ENCODE peak calls at places on chromosome 12, in five cellular contexts. E is naive thymus-derived CD4-positive, alpha-beta T cell; X is HCT116; L is psoas muscle; V is fibroblast of lung. M is an unnamed sample.

GRCh38 chr12:19712041-19712440 is 272.7 kb downstream of the AEBP2 start:
- DNase-seq in E (no peak), X (peak; percentile 33), L (no peak), V (peak; percentile 88), M (no peak)

GRCh38 chr12:94092516-94093241 is 55.7 kb upstream of the PLXNC1 start:
- DNase-seq in E (no peak), X (no peak), L (peak; percentile 57), V (peak; percentile 42), M (no peak)

GRCh38 chr12:82896979-82897378 is 210.3 kb downstream of the TMTC2 start:
- DNase-seq in E (no peak), X (peak; percentile 8), L (no peak), V (no peak), M (no peak)

GRCh38 chr12:42962384-42962783 is 372.8 kb upstream of the PRICKLE1 start:
- DNase-seq in E (no peak), X (no peak), L (no peak), V (no peak), M (no peak)

GRCh38 chr12:109875572-109876131 is 4.7 kb downstream of the GLTP start:
- DNase-seq in E (no peak), X (no peak), L (no peak), V (no peak), M (no peak)

GRCh38 chr12:4046150-4046845 is 173.1 kb upstream of the PARP11 start:
- DNase-seq in E (no peak), X (no peak), L (no peak), V (no peak), M (no peak)

GRCh38 chr12:25689996-25690501 is 137.0 kb upstream of the LMNTD1 start:
- DNase-seq in E (no peak), X (no peak), L (no peak), V (no peak), M (no peak)

GRCh38 chr12:123905319-123905925 is 67.2 kb downstream of the CCDC92 start:
- DNase-seq in E (peak; percentile 68), X (peak; percentile 51), L (no peak), V (peak; percentile 86), M (peak; percentile 48)

GRCh38 chr12:117850048-117850447 is 118.7 kb downstream of the KSR2 start:
- DNase-seq in E (no peak), X (peak; percentile 44), L (no peak), V (peak; percentile 40), M (no peak)

DNA sequence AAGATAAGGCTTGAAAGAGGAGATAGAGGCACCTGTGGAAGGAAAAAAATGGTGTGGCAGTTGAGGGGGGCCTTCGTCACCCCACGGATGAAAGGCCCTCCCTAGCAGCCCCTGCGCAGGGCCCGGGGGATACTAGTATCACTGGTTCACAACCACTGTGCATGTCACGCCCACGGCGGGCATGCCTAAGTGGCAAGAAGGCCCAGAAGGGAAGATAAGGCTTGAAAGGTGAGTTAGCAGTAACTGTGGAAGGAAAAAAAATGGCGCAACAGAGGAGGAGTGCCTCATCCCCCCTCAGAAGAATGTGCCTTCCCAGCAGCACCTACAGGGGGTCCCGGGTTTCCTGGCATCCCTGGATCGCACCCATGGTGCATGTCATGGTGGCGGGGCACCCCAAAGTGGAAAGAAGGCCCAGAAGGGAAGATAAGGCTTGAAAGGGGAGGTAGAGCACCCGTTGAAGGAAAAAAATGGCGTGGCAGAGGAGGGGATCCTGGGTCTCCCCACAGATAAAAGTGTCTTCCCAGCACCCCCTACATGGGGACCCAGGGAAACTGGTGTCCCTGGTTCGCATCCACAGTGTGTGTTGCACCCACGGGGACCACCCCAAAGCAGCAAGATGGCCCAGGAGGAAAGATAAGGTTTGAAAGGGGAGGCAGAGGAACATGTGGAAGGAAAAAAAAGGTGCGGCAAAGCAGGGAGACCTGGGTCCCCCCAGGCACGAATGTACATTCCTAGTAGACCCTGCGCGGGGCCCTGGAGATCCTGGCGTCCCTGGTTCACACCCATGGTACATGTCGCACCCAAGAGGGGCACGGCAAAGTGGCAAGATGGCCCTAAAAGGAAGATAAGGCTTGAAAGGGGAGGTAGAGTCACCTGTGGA is 279.2 kb downstream of the ALG10 start:
- DNase-seq in E (no peak), X (no peak), L (peak; percentile 37), V (no peak), M (no peak)
- H3K9me3 ChIP-seq in E (no peaks in the 10 kb centered on the region), X (no peaks in the 10 kb centered on the region), L (no peaks in the 10 kb centered on the region), V (no peaks in the 10 kb centered on the region), M (no peaks in the 10 kb centered on the region)

GRCh38 chr12:87467893-87468292 is 561.3 kb downstream of the C12orf50 start:
- DNase-seq in E (no peak), X (no peak), L (no peak), V (no peak), M (no peak)

GRCh38 chr12:87469295-87469694 is 559.9 kb downstream of the C12orf50 start:
- DNase-seq in E (no peak), X (no peak), L (no peak), V (peak; percentile 9), M (no peak)

GRCh38 chr12:87464565-87464964 is 564.6 kb downstream of the C12orf50 start:
- DNase-seq in E (no peak), X (no peak), L (no peak), V (no peak), M (no peak)
- H3K9me3 ChIP-seq in E (no peaks in the 10 kb centered on the region), X (no peaks in the 10 kb centered on the region), L (no peaks in the 10 kb centered on the region), V (no peaks in the 10 kb centered on the region), M (no peaks in the 10 kb centered on the region)

DNA sequence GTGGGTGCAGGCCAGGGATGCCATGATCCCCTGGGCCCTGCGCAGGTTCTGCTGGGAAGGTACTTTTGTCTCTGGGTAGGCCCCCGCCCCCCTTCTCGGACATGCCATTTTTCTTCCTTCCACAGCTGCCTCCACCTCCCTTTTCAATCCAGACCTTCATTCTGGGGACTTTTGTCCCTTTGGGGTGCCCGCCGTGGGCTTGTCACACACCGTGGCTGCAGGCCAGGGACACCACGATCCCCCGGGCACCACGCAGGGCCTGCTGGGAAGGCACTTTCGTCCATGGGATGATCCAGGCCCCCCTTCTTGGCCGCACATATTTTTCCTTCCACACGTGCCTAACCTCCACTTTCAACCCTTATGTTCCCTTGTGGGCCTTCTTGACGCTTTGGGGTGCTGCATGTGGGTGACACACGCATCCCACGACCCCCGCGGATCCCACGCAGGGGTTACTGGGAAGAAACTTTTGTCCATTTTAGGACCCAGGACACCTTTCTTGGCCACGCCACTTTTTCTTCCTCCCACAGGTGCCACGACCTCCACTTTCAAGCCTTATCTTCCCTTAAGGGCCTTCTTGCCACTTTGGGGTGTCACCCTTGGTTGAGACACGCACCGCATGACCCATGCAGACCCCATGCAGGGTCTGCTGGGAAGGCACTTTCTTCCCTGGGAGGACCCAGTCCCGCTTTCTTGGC is 272.5 kb downstream of the ALG10 start:
- DNase-seq in E (no peak), X (no peak), L (peak; percentile 23), V (no peak), M (peak; percentile 3)
- H3K9me3 ChIP-seq in E (no peaks in the 10 kb centered on the region), X (no peaks in the 10 kb centered on the region), L (no peaks in the 10 kb centered on the region), V (no peaks in the 10 kb centered on the region), M (no peaks in the 10 kb centered on the region)

DNA sequence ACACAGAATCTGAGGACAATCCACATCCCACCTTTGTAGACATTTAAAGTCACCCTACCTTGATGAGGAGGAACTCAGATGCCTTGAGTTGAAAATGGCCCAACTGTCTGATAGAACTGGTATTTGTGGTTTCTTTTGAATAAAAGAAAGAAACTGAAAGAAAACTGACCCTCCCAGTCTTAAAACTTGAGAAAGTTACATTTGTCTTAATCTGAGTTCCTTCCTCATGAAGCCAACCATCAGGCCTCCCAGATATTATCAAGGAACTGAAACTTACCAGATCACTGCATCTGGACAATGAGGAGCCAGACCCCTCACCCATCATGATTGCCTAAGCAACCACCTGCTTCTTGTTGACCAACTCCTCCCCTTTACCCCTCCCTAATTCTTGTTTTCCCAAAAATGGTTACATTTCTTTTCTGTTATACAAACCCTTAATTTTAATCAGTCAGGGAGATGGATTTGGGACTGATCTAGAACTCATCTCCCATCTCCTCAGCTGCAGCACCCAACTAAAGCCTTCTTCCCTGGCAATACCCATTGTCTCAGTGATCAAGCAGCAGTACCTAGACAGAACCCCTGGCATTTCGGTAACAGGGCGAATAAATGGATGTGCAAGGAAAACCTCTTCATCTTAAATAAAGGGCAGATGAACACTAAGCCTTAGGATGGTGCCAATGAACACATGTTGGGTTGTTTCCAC is 72.0 kb upstream of the RESF1 start:
- DNase-seq in E (no peak), X (no peak), L (no peak), V (no peak), M (no peak)
- H3K9me3 ChIP-seq in E (peaks cover 25% of the 10 kb centered on the region), X (peaks cover 15% of the 10 kb centered on the region), L (no peaks in the 10 kb centered on the region), V (no peaks in the 10 kb centered on the region), M (peaks cover 8% of the 10 kb centered on the region)

GRCh38 chr12:131045705-131046460 is 92.2 kb downstream of the ADGRD1 start:
- DNase-seq in E (peak; percentile 12), X (no peak), L (no peak), V (no peak), M (no peak)
- H3K9me3 ChIP-seq in E (no peaks in the 10 kb centered on the region), X (no peaks in the 10 kb centered on the region), L (no peaks in the 10 kb centered on the region), V (no peaks in the 10 kb centered on the region), M (no peaks in the 10 kb centered on the region)

DNA sequence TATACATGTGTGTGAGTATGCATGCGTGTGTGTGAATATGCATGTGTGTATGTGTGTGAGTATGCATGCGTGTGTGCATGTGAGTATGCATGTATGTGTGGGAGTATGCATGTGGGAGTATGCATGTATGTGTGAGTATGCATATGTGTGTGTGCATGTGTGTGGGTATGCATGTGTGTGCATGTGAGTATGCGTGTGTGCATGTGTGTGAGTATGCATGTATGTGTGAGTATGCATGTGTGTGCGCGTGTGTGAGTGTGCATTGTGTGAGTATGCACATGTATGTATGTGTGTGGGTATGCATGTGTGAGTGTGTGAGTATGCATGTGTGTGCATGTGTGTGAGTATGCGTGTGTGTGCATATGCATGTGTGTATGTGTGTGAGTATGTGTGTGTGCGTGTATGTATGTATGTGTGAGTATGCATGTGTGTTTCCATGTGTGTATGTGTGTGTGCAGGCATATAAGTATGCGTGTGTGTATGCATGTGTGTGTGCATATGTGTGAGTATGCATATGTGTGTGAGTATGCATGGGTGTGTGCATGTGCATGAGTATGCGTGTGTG is 97.9 kb upstream of the MED13L start:
- DNase-seq in E (no peak), X (no peak), L (no peak), V (no peak), M (no peak)
- H3K9me3 ChIP-seq in E (no peaks in the 10 kb centered on the region), X (no peaks in the 10 kb centered on the region), L (no peaks in the 10 kb centered on the region), V (no peaks in the 10 kb centered on the region), M (no peaks in the 10 kb centered on the region)

M was measured in T-helper 17 cell.